ENCODE peak calls at places on chromosomes 5 and 9, in ten cellular contexts. One of them, this sample, is unnamed.

GRCh38 chr9:95040106-95040505 is 277.4 kb downstream of the FANCC start:
- DNase-seq in H9: no peak
- DNase-seq in AG04450: no peak
- DNase-seq in fibroblast of lung: no peak
- DNase-seq in tibial nerve: no peak
- DNase-seq in OCI-LY7: no peak
- DNase-seq in H1: no peak
- DNase-seq in lung: no peak
- DNase-seq in ovary: no peak
- DNase-seq in A549: no peak
- DNase-seq in this sample: no peak

GRCh38 chr9:86637515-86637914 is 283.3 kb upstream of the TUT7 start:
- DNase-seq in H9: peak
- DNase-seq in AG04450: no peak
- DNase-seq in fibroblast of lung: peak
- DNase-seq in tibial nerve: no peak
- DNase-seq in OCI-LY7: peak
- DNase-seq in H1: peak
- DNase-seq in lung: no peak
- DNase-seq in ovary: peak
- DNase-seq in A549: no peak
- DNase-seq in this sample: peak

GRCh38 chr9:71628247-71628646 is 140.1 kb downstream of the CEMIP2 start:
- DNase-seq in H9: no peak
- DNase-seq in AG04450: no peak
- DNase-seq in fibroblast of lung: no peak
- DNase-seq in tibial nerve: no peak
- DNase-seq in OCI-LY7: no peak
- DNase-seq in H1: no peak
- DNase-seq in lung: no peak
- DNase-seq in ovary: no peak
- DNase-seq in A549: no peak
- DNase-seq in this sample: no peak

GRCh38 chr9:105114956-105115728 is 129.3 kb upstream of the SLC44A1 start:
- DNase-seq in H9: no peak
- DNase-seq in AG04450: no peak
- DNase-seq in fibroblast of lung: peak
- DNase-seq in tibial nerve: peak
- DNase-seq in OCI-LY7: peak
- DNase-seq in H1: no peak
- DNase-seq in lung: peak
- DNase-seq in ovary: no peak
- DNase-seq in A549: no peak
- DNase-seq in this sample: no peak

GRCh38 chr5:80672140-80672736 is 17.5 kb upstream of the DHFR start:
- DNase-seq in H9: peak
- DNase-seq in AG04450: peak
- DNase-seq in fibroblast of lung: peak
- DNase-seq in tibial nerve: peak
- DNase-seq in OCI-LY7: peak
- DNase-seq in H1: no peak
- DNase-seq in lung: peak
- DNase-seq in ovary: peak
- DNase-seq in A549: peak
- DNase-seq in this sample: peak

GRCh38 chr5:36272136-36272665 is 29.5 kb downstream of the RANBP3L start:
- DNase-seq in H9: no peak
- DNase-seq in AG04450: no peak
- DNase-seq in fibroblast of lung: peak
- DNase-seq in tibial nerve: no peak
- DNase-seq in OCI-LY7: no peak
- DNase-seq in H1: no peak
- DNase-seq in lung: no peak
- DNase-seq in ovary: no peak
- DNase-seq in A549: no peak
- DNase-seq in this sample: no peak

GRCh38 chr9:122005597-122005996 is 87.5 kb downstream of the TTLL11 start:
- DNase-seq in H9: no peak
- DNase-seq in AG04450: no peak
- DNase-seq in fibroblast of lung: peak
- DNase-seq in tibial nerve: no peak
- DNase-seq in OCI-LY7: no peak
- DNase-seq in H1: no peak
- DNase-seq in lung: no peak
- DNase-seq in ovary: no peak
- DNase-seq in A549: peak
- DNase-seq in this sample: peak

GRCh38 chr5:173646684-173647083 is 30.2 kb upstream of the BOD1 start:
- DNase-seq in H9: no peak
- DNase-seq in AG04450: no peak
- DNase-seq in fibroblast of lung: no peak
- DNase-seq in tibial nerve: no peak
- DNase-seq in OCI-LY7: no peak
- DNase-seq in H1: no peak
- DNase-seq in lung: no peak
- DNase-seq in ovary: no peak
- DNase-seq in A549: no peak
- DNase-seq in this sample: no peak

GRCh38 chr5:4627887-4628286 is 512.2 kb upstream of the ADAMTS16 start:
- DNase-seq in H9: no peak
- DNase-seq in AG04450: no peak
- DNase-seq in fibroblast of lung: no peak
- DNase-seq in tibial nerve: no peak
- DNase-seq in OCI-LY7: no peak
- DNase-seq in H1: no peak
- DNase-seq in lung: no peak
- DNase-seq in ovary: no peak
- DNase-seq in A549: no peak
- DNase-seq in this sample: no peak

GRCh38 chr5:151162794-151163193 is 5.2 kb upstream of the ANXA6 start:
- DNase-seq in H9: no peak
- DNase-seq in AG04450: no peak
- DNase-seq in fibroblast of lung: no peak
- DNase-seq in tibial nerve: no peak
- DNase-seq in OCI-LY7: no peak
- DNase-seq in H1: no peak
- DNase-seq in lung: no peak
- DNase-seq in ovary: no peak
- DNase-seq in A549: no peak
- DNase-seq in this sample: no peak

GRCh38 chr5:149671544-149671943 is 58.6 kb upstream of the PPARGC1B start:
- DNase-seq in H9: no peak
- DNase-seq in AG04450: no peak
- DNase-seq in fibroblast of lung: no peak
- DNase-seq in tibial nerve: no peak
- DNase-seq in OCI-LY7: no peak
- DNase-seq in H1: no peak
- DNase-seq in lung: no peak
- DNase-seq in ovary: no peak
- DNase-seq in A549: no peak
- DNase-seq in this sample: no peak

GRCh38 chr9:105244274-105244995 is at the start of gene SLC44A1:
- DNase-seq in H9: peak
- DNase-seq in AG04450: peak
- DNase-seq in fibroblast of lung: peak
- DNase-seq in tibial nerve: peak
- DNase-seq in OCI-LY7: peak
- DNase-seq in H1: peak
- DNase-seq in lung: peak
- DNase-seq in ovary: peak
- DNase-seq in A549: peak
- DNase-seq in this sample: peak

GRCh38 chr5:37710965-37711364 is 128.9 kb downstream of the GDNF start:
- DNase-seq in H9: no peak
- DNase-seq in AG04450: no peak
- DNase-seq in fibroblast of lung: peak
- DNase-seq in tibial nerve: no peak
- DNase-seq in OCI-LY7: no peak
- DNase-seq in H1: no peak
- DNase-seq in lung: no peak
- DNase-seq in ovary: no peak
- DNase-seq in A549: no peak
- DNase-seq in this sample: no peak

GRCh38 chr9:6567140-6567591 is 78.4 kb downstream of the GLDC start:
- DNase-seq in H9: no peak
- DNase-seq in AG04450: peak
- DNase-seq in fibroblast of lung: peak
- DNase-seq in tibial nerve: no peak
- DNase-seq in OCI-LY7: no peak
- DNase-seq in H1: peak
- DNase-seq in lung: no peak
- DNase-seq in ovary: no peak
- DNase-seq in A549: peak
- DNase-seq in this sample: no peak

GRCh38 chr5:81313686-81314085 is 12.3 kb downstream of the ZCCHC9 start:
- DNase-seq in H9: no peak
- DNase-seq in AG04450: no peak
- DNase-seq in fibroblast of lung: peak
- DNase-seq in tibial nerve: no peak
- DNase-seq in OCI-LY7: no peak
- DNase-seq in H1: no peak
- DNase-seq in lung: no peak
- DNase-seq in ovary: no peak
- DNase-seq in A549: no peak
- DNase-seq in this sample: no peak

GRCh38 chr5:179326176-179326997 is 18.9 kb downstream of the ADAMTS2 start:
- DNase-seq in H9: peak
- DNase-seq in AG04450: no peak
- DNase-seq in fibroblast of lung: peak
- DNase-seq in tibial nerve: peak
- DNase-seq in OCI-LY7: no peak
- DNase-seq in H1: no peak
- DNase-seq in lung: no peak
- DNase-seq in ovary: peak
- DNase-seq in A549: no peak
- DNase-seq in this sample: no peak

GRCh38 chr5:68456756-68457217 is 241.2 kb downstream of the PIK3R1 start:
- DNase-seq in H9: no peak
- DNase-seq in AG04450: no peak
- DNase-seq in fibroblast of lung: peak
- DNase-seq in tibial nerve: no peak
- DNase-seq in OCI-LY7: no peak
- DNase-seq in H1: no peak
- DNase-seq in lung: peak
- DNase-seq in ovary: no peak
- DNase-seq in A549: peak
- DNase-seq in this sample: peak

GRCh38 chr5:157076558-157076957 is 17.6 kb upstream of the HAVCR1 start:
- DNase-seq in H9: no peak
- DNase-seq in AG04450: no peak
- DNase-seq in fibroblast of lung: peak
- DNase-seq in tibial nerve: no peak
- DNase-seq in OCI-LY7: no peak
- DNase-seq in H1: no peak
- DNase-seq in lung: no peak
- DNase-seq in ovary: no peak
- DNase-seq in A549: no peak
- DNase-seq in this sample: no peak

DNA sequence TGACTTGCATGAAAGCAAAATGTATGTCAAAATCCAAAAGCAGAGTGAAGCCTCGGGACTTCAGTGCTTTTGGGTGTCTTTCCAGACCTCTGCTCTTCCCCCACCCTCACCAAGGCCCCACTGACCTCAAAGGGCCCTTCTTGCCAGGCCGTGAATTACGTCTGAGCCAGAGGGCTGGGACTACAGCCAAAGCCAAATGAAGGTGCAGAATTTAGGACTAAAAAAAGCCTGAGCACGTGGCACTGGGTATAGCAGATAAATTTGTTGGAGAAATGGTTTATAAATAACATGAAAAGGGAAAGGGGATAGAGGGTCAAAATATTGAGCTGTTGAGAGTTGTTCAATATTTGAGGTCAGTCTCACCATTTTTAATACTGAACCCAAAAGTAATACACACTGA is 163.4 kb downstream of the GHR start:
- DNase-seq in H9: no peak
- DNase-seq in AG04450: no peak
- DNase-seq in fibroblast of lung: peak
- DNase-seq in tibial nerve: no peak
- DNase-seq in OCI-LY7: no peak
- DNase-seq in H1: no peak
- DNase-seq in lung: no peak
- DNase-seq in ovary: peak
- DNase-seq in A549: no peak
- DNase-seq in this sample: no peak
- H3K27ac ChIP-seq in H9: no peak
- H3K27ac ChIP-seq in AG04450: no peak
- H3K27ac ChIP-seq in fibroblast of lung: no peak
- H3K27ac ChIP-seq in tibial nerve: no peak
- H3K27ac ChIP-seq in OCI-LY7: no peak
- H3K27ac ChIP-seq in H1: no peak
- H3K27ac ChIP-seq in lung: no peak
- H3K27ac ChIP-seq in ovary: no peak
- H3K27ac ChIP-seq in A549: no peak
- H3K27ac ChIP-seq in this sample: no peak

DNA sequence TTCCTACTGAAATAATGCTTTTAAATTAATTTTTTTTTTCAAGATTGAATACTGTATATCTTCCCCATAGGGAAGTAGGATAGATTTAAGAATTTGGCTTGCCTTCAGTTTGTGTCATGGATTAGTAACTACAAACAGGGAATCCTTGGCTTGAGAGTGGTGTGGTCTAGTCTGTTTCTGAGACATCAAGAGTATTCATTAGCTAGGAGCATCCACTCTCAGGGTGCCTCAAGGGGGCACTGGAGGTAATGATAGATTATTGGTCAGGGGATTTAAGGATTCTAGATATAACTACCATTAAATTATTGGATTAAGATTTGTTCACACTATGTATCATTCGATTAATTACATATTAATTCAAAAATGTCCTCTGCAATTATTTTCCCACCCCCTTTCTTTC is 91.8 kb upstream of the TXNDC8 start:
- DNase-seq in H9: no peak
- DNase-seq in AG04450: no peak
- DNase-seq in fibroblast of lung: no peak
- DNase-seq in tibial nerve: no peak
- DNase-seq in OCI-LY7: no peak
- DNase-seq in H1: no peak
- DNase-seq in lung: no peak
- DNase-seq in ovary: no peak
- DNase-seq in A549: no peak
- DNase-seq in this sample: peak
- TF ChIP-seq CTCF in H9: peak
- TF ChIP-seq CTCF in AG04450: peak
- TF ChIP-seq CTCF in fibroblast of lung: peak
- TF ChIP-seq CTCF in tibial nerve: no peak
- TF ChIP-seq CTCF in OCI-LY7: no peak
- TF ChIP-seq CTCF in H1: peak
- TF ChIP-seq CTCF in lung: no peak
- TF ChIP-seq CTCF in ovary: no peak
- TF ChIP-seq CTCF in A549: no peak
- TF ChIP-seq CTCF in this sample: peak

GRCh38 chr5:124927735-124928134 is 181.3 kb upstream of the ZNF608 start:
- DNase-seq in H9: no peak
- DNase-seq in AG04450: no peak
- DNase-seq in fibroblast of lung: peak
- DNase-seq in tibial nerve: no peak
- DNase-seq in OCI-LY7: no peak
- DNase-seq in H1: no peak
- DNase-seq in lung: no peak
- DNase-seq in ovary: no peak
- DNase-seq in A549: no peak
- DNase-seq in this sample: peak
- H3K27ac ChIP-seq in H9: no peak
- H3K27ac ChIP-seq in AG04450: no peak
- H3K27ac ChIP-seq in fibroblast of lung: no peak
- H3K27ac ChIP-seq in tibial nerve: no peak
- H3K27ac ChIP-seq in OCI-LY7: no peak
- H3K27ac ChIP-seq in H1: no peak
- H3K27ac ChIP-seq in lung: no peak
- H3K27ac ChIP-seq in ovary: no peak
- H3K27ac ChIP-seq in A549: no peak
- H3K27ac ChIP-seq in this sample: no peak

GRCh38 chr5:168291281-168291960 is at the start of gene WWC1:
- DNase-seq in H9: peak
- DNase-seq in AG04450: no peak
- DNase-seq in fibroblast of lung: peak
- DNase-seq in tibial nerve: no peak
- DNase-seq in OCI-LY7: no peak
- DNase-seq in H1: no peak
- DNase-seq in lung: peak
- DNase-seq in ovary: peak
- DNase-seq in A549: peak
- DNase-seq in this sample: peak
- TF ChIP-seq CTCF in H9: peak
- TF ChIP-seq CTCF in AG04450: no peak
- TF ChIP-seq CTCF in fibroblast of lung: no peak
- TF ChIP-seq CTCF in tibial nerve: no peak
- TF ChIP-seq CTCF in OCI-LY7: no peak
- TF ChIP-seq CTCF in H1: peak
- TF ChIP-seq CTCF in lung: peak
- TF ChIP-seq CTCF in ovary: no peak
- TF ChIP-seq CTCF in A549: peak
- TF ChIP-seq CTCF in this sample: peak

This sample was measured in A673.